ENCODE peak calls at places on chromosome 4, in five cellular contexts. D is heart left ventricle; A is body of pancreas; G is CD8-positive, alpha-beta T cell; S is SK-N-SH. N is an unnamed sample.

GRCh38 chr4:176044589-176044951 is 21.1 kb upstream of the WDR17 start:
- DNase-seq in D (no peak), G (no peak), A (no peak), S (no peak), N (no peak)

GRCh38 chr4:89161841-89162240 is 50.5 kb downstream of the TIGD2 start:
- DNase-seq in D (no peak), S (no peak), A (no peak), G (no peak), N (no peak)

GRCh38 chr4:160180206-160180605 is 1077.3 kb downstream of the RAPGEF2 start:
- DNase-seq in G (no peak), S (no peak), D (no peak), A (no peak), N (no peak)

GRCh38 chr4:187158003-187158402 is 434.3 kb upstream of the FAT1 start:
- DNase-seq in G (no peak), D (peak; percentile 57), S (no peak), A (no peak), N (no peak)

GRCh38 chr4:159002950-159003349 is 99.9 kb upstream of the RAPGEF2 start:
- DNase-seq in D (no peak), G (no peak), S (no peak), A (no peak), N (no peak)

GRCh38 chr4:52266537-52267137 is 215.5 kb downstream of the SPATA18 start:
- DNase-seq in S (no peak), G (no peak), D (no peak), A (peak; percentile 66), N (peak; percentile 66)

GRCh38 chr4:2256781-2257191 is 5.1 kb downstream of the MXD4 start:
- DNase-seq in G (no peak), D (peak; percentile 83), S (peak; percentile 16), A (peak; percentile 53), N (peak; percentile 47)

GRCh38 chr4:53659112-53659511 is 67.8 kb upstream of the LNX1 start:
- DNase-seq in G (no peak), D (no peak), A (no peak), S (peak; percentile 9), N (no peak)

GRCh38 chr4:28443786-28444412 is 1583.3 kb downstream of the STIM2 start:
- DNase-seq in A (peak; percentile 78), S (no peak), G (no peak), D (no peak), N (no peak)

GRCh38 chr4:103150677-103151076 is 47.5 kb downstream of the CENPE start:
- DNase-seq in A (no peak), D (no peak), G (no peak), S (no peak), N (no peak)

GRCh38 chr4:73127839-73128448 is 58.4 kb upstream of the COX18 start:
- DNase-seq in G (no peak), A (no peak), D (no peak), S (peak; percentile 45), N (no peak)

GRCh38 chr4:46386570-46386969 is 3.4 kb downstream of the GABRA2 start:
- DNase-seq in A (no peak), D (no peak), G (no peak), S (peak; percentile 19), N (no peak)

GRCh38 chr4:8344387-8344786 is 74.8 kb downstream of the HTRA3 start:
- DNase-seq in D (no peak), S (no peak), A (no peak), G (no peak), N (no peak)

GRCh38 chr4:54006755-54007154 is 57.6 kb downstream of the CHIC2 start:
- DNase-seq in D (no peak), G (no peak), S (no peak), A (no peak), N (no peak)

DNA sequence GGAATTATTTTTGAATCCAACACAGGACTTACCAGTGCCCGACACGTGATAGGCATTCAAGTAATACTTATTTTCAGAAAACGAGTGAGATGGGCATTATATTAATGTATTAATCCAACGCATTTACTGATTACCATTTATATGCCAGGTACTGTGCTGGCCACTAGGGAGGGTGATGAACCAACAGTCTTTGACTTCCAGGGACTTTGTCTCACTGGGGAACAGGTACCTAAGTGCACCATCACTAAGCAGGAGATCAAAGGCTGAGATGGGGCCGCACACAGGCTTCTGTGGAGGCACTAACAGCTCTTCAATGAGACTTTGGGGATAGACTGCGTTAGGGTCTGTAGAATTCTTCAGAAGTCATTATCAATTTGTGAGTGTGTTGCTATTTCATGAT is 5.7 kb upstream of the TADA2B start:
- DNase-seq in D (no peak), G (no peak), A (no peak), S (no peak), N (no peak)
- TF ChIP-seq CTCF in D (no peak), G (no peak), A (peak; percentile 22), S (peak; percentile 18), N (no peak)

GRCh38 chr4:687048-687974 is 1.6 kb downstream of the SLC49A3 start:
- DNase-seq in G (no peak), D (peak; percentile 94), S (peak; percentile 47), A (peak; percentile 91), N (peak; percentile 40)

GRCh38 chr4:687975-688694 is 816 bp downstream of the SLC49A3 start:
- DNase-seq in S (no peak), A (peak; percentile 58), D (peak; percentile 57), G (no peak), N (no peak)

GRCh38 chr4:685681-686218 is 3.2 kb downstream of the SLC49A3 start:
- DNase-seq in S (no peak), D (peak; percentile 54), A (no peak), G (no peak), N (no peak)

GRCh38 chr4:684611-685010 is 4.3 kb downstream of the SLC49A3 start:
- DNase-seq in S (peak; percentile 69), G (no peak), D (peak; percentile 49), A (no peak), N (no peak)

GRCh38 chr4:686371-687040 is 2.4 kb downstream of the SLC49A3 start:
- DNase-seq in G (no peak), A (no peak), S (no peak), D (peak; percentile 72), N (no peak)
- H3K27ac ChIP-seq in G (no peak overlapping the region), A (peak overlapping the region; percentile 59), S (no peak overlapping the region), D (peak overlapping the region; percentile 90), N (no peak overlapping the region)

DNA sequence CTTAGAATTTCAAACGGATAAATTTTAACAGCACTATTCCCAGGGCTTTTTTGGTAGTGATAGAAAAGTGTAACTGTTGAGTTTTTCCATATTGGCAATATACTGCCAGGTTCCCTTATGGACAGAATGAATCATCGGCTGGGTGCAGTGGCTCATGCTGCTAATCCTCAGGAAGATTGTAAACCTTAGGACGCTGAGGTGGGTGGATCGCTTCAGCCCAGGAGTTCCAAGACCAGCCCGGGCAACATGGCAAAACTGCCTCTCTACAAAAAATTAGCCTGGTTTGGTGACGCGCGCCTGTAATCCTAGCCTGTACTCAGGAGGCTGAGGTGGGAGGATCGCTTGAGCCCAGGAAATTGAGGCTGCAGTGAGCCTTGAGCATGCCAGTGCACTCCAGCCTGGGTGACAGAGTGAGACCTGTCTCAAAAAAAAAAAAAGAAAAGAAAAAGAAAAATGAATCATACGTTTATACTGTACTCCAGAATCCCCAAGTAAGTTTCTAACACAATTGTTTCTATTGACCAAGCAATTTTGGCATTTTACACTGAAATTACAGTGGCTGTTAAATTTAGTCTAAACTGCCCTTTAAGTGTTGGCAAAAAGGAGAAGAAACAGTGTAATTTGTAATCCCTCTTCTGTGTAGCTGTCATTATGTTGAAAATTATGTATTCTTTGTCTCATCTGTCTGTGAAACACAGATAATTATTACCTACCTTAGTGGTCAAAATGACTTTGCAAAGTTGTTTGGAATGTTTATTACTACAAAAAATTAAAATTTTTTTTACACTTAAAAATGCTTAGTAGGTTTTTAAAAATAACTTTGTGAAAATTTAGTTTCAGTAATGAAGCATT is 1.8 kb downstream of the SLC30A9 start:
- DNase-seq in S (no peak), G (no peak), D (no peak), A (no peak), N (no peak)
- H3K4me3 ChIP-seq in S (peak overlapping the region; percentile 71), G (no peak overlapping the region), D (no peak overlapping the region), A (no peak overlapping the region), N (no peak overlapping the region)

GRCh38 chr4:77025643-77026321 is 50.0 kb downstream of the CCNI start:
- DNase-seq in S (no peak), G (no peak), A (no peak), D (no peak), N (no peak)
- TF ChIP-seq CTCF in S (no peak), G (no peak), A (no peak), D (no peak), N (no peak)

GRCh38 chr4:99885063-99885664 is 9.1 kb downstream of the LAMTOR3 start:
- DNase-seq in A (no peak), D (no peak), S (peak; percentile 23), G (no peak), N (no peak)
- H3K27ac ChIP-seq in A (no peak overlapping the region), D (no peak overlapping the region), S (no peak overlapping the region), G (no peak overlapping the region), N (no peak overlapping the region)

GRCh38 chr4:172727631-172728030 is 441.0 kb upstream of the GALNT7 start:
- DNase-seq in D (no peak), G (no peak), A (no peak), S (no peak), N (no peak)
- H3K4me3 ChIP-seq in D (no peak overlapping the region), G (no peak overlapping the region), A (no peak overlapping the region), S (no peak overlapping the region), N (no peak overlapping the region)

N was measured in ovary.